ENCODE peak calls at places on chromosomes 12 and 14, in four cellular contexts. One of them, this sample, is unnamed.
A peak's percentile ranks its signal among the peaks of the same experiment; 100 is the strongest.

GRCh38 chr12:117060236-117060926 is 38.8 kb downstream of the TESC start:
- DNase-seq in GM12878: no peak
- DNase-seq in H1: no peak
- DNase-seq in K562: peak; percentile 42
- DNase-seq in this sample: no peak

GRCh38 chr12:27521066-27521465 is 2.9 kb upstream of the PPFIBP1 start:
- DNase-seq in K562: peak; percentile 30
- DNase-seq in GM12878: no peak
- DNase-seq in H1: no peak
- DNase-seq in this sample: no peak

GRCh38 chr12:15563683-15564082 is 225.5 kb downstream of the EPS8 start:
- DNase-seq in GM12878: no peak
- DNase-seq in K562: no peak
- DNase-seq in H1: no peak
- DNase-seq in this sample: no peak

GRCh38 chr14:32201816-32202467 is at the start of gene RNU6-7:
- DNase-seq in H1: peak; percentile 52
- DNase-seq in GM12878: no peak
- DNase-seq in K562: no peak
- DNase-seq in this sample: peak; percentile 61

GRCh38 chr12:12791756-12792346 is 6.4 kb downstream of the APOLD1 start:
- DNase-seq in GM12878: no peak
- DNase-seq in K562: no peak
- DNase-seq in H1: no peak
- DNase-seq in this sample: no peak

GRCh38 chr12:107670999-107671643 is 14.5 kb upstream of the PWP1 start:
- DNase-seq in K562: peak; percentile 53
- DNase-seq in H1: peak; percentile 82
- DNase-seq in GM12878: no peak
- DNase-seq in this sample: peak; percentile 33

GRCh38 chr12:70971395-70971794 is 50.9 kb upstream of the PTPRR start:
- DNase-seq in H1: no peak
- DNase-seq in K562: no peak
- DNase-seq in GM12878: no peak
- DNase-seq in this sample: no peak

GRCh38 chr14:67137744-67138371 is 51.4 kb upstream of the GARIN2 start:
- DNase-seq in H1: no peak
- DNase-seq in K562: peak; percentile 26
- DNase-seq in GM12878: no peak
- DNase-seq in this sample: no peak

GRCh38 chr14:35418093-35418492 is 13.5 kb upstream of the NFKBIA start:
- DNase-seq in K562: no peak
- DNase-seq in GM12878: no peak
- DNase-seq in H1: no peak
- DNase-seq in this sample: no peak

GRCh38 chr12:7503686-7504085 is at the start of gene CD163:
- DNase-seq in K562: no peak
- DNase-seq in GM12878: no peak
- DNase-seq in H1: no peak
- DNase-seq in this sample: no peak

GRCh38 chr14:101554991-101555668 is 6.2 kb upstream of the DIO3 start:
- DNase-seq in GM12878: no peak
- DNase-seq in K562: peak; percentile 16
- DNase-seq in H1: no peak
- DNase-seq in this sample: peak; percentile 14

GRCh38 chr12:19624401-19624930 is 185.2 kb downstream of the AEBP2 start:
- DNase-seq in H1: no peak
- DNase-seq in GM12878: no peak
- DNase-seq in K562: no peak
- DNase-seq in this sample: no peak

GRCh38 chr14:92601131-92601710 is 87.6 kb downstream of the RIN3 start:
- DNase-seq in GM12878: no peak
- DNase-seq in H1: no peak
- DNase-seq in K562: no peak
- DNase-seq in this sample: no peak

GRCh38 chr12:89547116-89547515 is 21.3 kb upstream of the POC1B start:
- DNase-seq in H1: no peak
- DNase-seq in GM12878: no peak
- DNase-seq in K562: no peak
- DNase-seq in this sample: no peak

GRCh38 chr12:1504304-1505150 is 89.9 kb downstream of the FBXL14 start:
- DNase-seq in GM12878: no peak
- DNase-seq in K562: no peak
- DNase-seq in H1: peak; percentile 22
- DNase-seq in this sample: no peak

GRCh38 chr12:9668141-9669018 is 1.1 kb upstream of the CLEC2D start:
- DNase-seq in GM12878: no peak
- DNase-seq in K562: no peak
- DNase-seq in H1: no peak
- DNase-seq in this sample: no peak

GRCh38 chr12:118645219-118645618 is 268.9 kb downstream of the SUDS3 start:
- DNase-seq in GM12878: no peak
- DNase-seq in K562: peak; percentile 20
- DNase-seq in H1: peak; percentile 77
- DNase-seq in this sample: peak; percentile 23

GRCh38 chr12:74689071-74689655 is 151.5 kb downstream of the ATXN7L3B start:
- DNase-seq in H1: no peak
- DNase-seq in K562: no peak
- DNase-seq in GM12878: no peak
- DNase-seq in this sample: peak; percentile 20

GRCh38 chr14:89277229-89277628 is 139.8 kb downstream of the FOXN3 start:
- DNase-seq in GM12878: no peak
- DNase-seq in K562: no peak
- DNase-seq in H1: no peak
- DNase-seq in this sample: no peak

GRCh38 chr14:55805250-55805649 is 225.2 kb downstream of the KTN1 start:
- DNase-seq in GM12878: no peak
- DNase-seq in K562: no peak
- DNase-seq in H1: no peak
- DNase-seq in this sample: no peak

GRCh38 chr14:71555654-71556559 is 376.3 kb upstream of the RGS6 start:
- DNase-seq in H1: no peak
- DNase-seq in K562: peak; percentile 12
- DNase-seq in GM12878: peak; percentile 98
- DNase-seq in this sample: peak; percentile 4

GRCh38 chr12:22740656-22741350 is 115.8 kb downstream of the ETNK1 start:
- DNase-seq in K562: no peak
- DNase-seq in H1: no peak
- DNase-seq in GM12878: no peak
- DNase-seq in this sample: no peak

GRCh38 chr14:91184559-91184958 is 59.9 kb downstream of the GPR68 start:
- DNase-seq in GM12878: no peak
- DNase-seq in K562: no peak
- DNase-seq in H1: no peak
- DNase-seq in this sample: no peak

GRCh38 chr14:91190853-91191252 is 53.7 kb downstream of the GPR68 start:
- DNase-seq in K562: no peak
- DNase-seq in GM12878: no peak
- DNase-seq in H1: no peak
- DNase-seq in this sample: no peak

GRCh38 chr14:91185721-91186120 is 58.8 kb downstream of the GPR68 start:
- DNase-seq in K562: no peak
- DNase-seq in GM12878: no peak
- DNase-seq in H1: no peak
- DNase-seq in this sample: no peak

GRCh38 chr14:91187271-91187670 is 57.2 kb downstream of the GPR68 start:
- DNase-seq in GM12878: no peak
- DNase-seq in K562: no peak
- DNase-seq in H1: no peak
- DNase-seq in this sample: no peak

GRCh38 chr14:91186515-91187066 is 57.9 kb downstream of the GPR68 start:
- DNase-seq in H1: no peak
- DNase-seq in K562: no peak
- DNase-seq in GM12878: no peak
- DNase-seq in this sample: no peak
- TF ChIP-seq ATF2 in H1: no peak
- TF ChIP-seq ATF2 in K562: no peak
- TF ChIP-seq ATF2 in GM12878: no peak
- TF ChIP-seq ATF2 in this sample: no peak

DNA sequence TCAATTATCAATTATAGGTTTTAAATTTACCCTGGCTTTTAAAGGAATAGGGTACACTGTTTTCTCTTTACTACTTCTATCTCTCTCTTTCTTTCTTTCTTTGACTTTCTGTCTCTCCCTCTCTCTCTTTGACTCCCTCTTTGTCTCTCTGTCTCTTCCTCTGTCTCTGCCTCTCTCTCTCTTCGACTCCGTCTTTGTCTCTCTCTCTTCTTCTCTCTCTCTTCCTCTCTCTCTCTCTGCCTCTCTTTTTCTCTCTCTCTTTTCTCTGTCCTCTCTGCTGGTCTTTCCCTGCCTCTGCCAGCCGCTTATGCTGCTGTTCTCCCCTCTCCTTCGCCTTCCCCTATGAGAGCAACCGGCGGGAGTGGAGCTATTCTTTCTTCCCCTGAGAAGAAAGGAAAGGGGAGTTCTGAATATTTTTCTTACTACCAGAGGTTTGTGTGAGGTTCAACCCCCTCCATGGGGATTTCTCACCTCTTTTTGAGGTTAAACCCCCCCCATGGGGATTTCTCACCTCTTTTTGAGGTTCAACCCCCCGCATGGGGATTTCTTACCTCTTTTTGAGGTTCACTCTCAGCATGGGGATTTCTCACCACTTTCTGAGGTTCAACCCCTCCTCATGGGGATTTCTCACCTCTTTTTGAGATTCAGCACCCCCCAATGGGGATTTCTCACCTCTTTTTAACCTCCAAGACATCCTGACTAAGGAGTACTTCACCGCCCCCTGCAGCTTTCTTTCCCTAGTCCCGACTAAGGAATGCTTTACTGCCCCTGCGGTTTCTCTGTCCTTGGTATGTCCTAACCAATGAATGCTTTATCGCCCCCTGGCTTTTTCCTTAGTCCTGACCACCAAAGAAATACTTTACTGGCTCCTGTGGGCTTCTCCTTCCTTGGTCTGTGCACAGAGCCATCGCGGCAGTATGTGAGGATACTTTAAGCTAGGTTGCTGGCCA is 27.4 kb upstream of the DDHD1 start:
- DNase-seq in H1: peak; percentile 67
- DNase-seq in K562: peak; percentile 14
- DNase-seq in GM12878: peak; percentile 78
- DNase-seq in this sample: peak; percentile 15
- TF ChIP-seq CEBPB in H1: no peak
- TF ChIP-seq CEBPB in K562: no peak
- TF ChIP-seq CEBPB in GM12878: peak; percentile 36
- TF ChIP-seq CEBPB in this sample: no peak

GRCh38 chr14:100345711-100346110 is 22.6 kb downstream of the SLC25A47 start:
- DNase-seq in H1: no peak
- DNase-seq in GM12878: no peak
- DNase-seq in K562: no peak
- DNase-seq in this sample: no peak
- TF ChIP-seq ATF2 in H1: no peak
- TF ChIP-seq ATF2 in GM12878: no peak
- TF ChIP-seq ATF2 in K562: no peak
- TF ChIP-seq ATF2 in this sample: no peak

GRCh38 chr12:47080725-47081502 is 1.2 kb upstream of the AMIGO2 start:
- DNase-seq in H1: no peak
- DNase-seq in GM12878: no peak
- DNase-seq in K562: peak; percentile 27
- DNase-seq in this sample: no peak
- TF ChIP-seq CEBPB in H1: no peak
- TF ChIP-seq CEBPB in GM12878: no peak
- TF ChIP-seq CEBPB in K562: peak; percentile 19
- TF ChIP-seq CEBPB in this sample: no peak

DNA sequence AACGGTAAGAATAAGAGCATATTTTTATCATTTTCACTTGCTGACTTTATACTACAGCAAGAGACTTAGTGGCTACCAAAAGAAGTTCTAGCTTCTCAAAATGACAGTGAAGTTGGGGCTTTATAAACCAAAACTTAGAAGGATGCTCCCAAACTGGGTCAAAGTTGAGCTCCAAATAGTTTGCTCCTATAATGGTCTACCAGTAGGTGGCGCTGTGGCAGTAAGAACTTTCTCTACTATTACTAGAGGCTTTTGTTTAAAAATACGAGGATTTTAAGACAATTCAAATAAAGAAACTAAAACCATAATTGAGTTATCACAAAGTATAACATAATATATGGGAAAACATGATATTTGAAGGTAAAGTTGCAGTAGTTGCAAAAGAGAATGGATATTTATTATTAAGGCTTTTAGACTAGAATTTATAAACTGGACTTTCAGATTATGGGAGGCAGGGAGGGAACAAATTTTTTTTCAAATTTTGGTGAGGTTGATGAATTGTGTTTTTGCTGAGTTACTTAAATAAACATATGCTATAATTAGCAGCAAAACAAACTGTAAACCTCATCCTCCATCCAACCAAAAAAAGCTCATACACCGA is 75.0 kb downstream of the TGFB3 start:
- DNase-seq in H1: peak; percentile 77
- DNase-seq in K562: peak; percentile 45
- DNase-seq in GM12878: no peak
- DNase-seq in this sample: peak; percentile 36
- TF ChIP-seq ATF2 in H1: no peak
- TF ChIP-seq ATF2 in K562: no peak
- TF ChIP-seq ATF2 in GM12878: no peak
- TF ChIP-seq ATF2 in this sample: no peak

GRCh38 chr12:49110191-49111155 is at the start of gene LMBR1L:
- DNase-seq in GM12878: peak; percentile 93
- DNase-seq in H1: peak; percentile 93
- DNase-seq in K562: peak; percentile 100
- DNase-seq in this sample: peak; percentile 97

GRCh38 chr12:49109631-49110172 is 945 bp downstream of the LMBR1L start:
- DNase-seq in H1: no peak
- DNase-seq in GM12878: no peak
- DNase-seq in K562: no peak
- DNase-seq in this sample: no peak

GRCh38 chr12:49111206-49111605 is 559 bp upstream of the LMBR1L start:
- DNase-seq in H1: no peak
- DNase-seq in GM12878: no peak
- DNase-seq in K562: no peak
- DNase-seq in this sample: no peak

GRCh38 chr12:49105504-49106120 is 5.0 kb downstream of the LMBR1L start:
- DNase-seq in GM12878: no peak
- DNase-seq in H1: no peak
- DNase-seq in K562: no peak
- DNase-seq in this sample: no peak

GRCh38 chr12:49108958-49109404 is 1.7 kb downstream of the LMBR1L start:
- DNase-seq in K562: peak; percentile 63
- DNase-seq in H1: no peak
- DNase-seq in GM12878: no peak
- DNase-seq in this sample: peak; percentile 23
- TF ChIP-seq CEBPB in K562: peak; percentile 99
- TF ChIP-seq CEBPB in H1: peak; percentile 69
- TF ChIP-seq CEBPB in GM12878: no peak
- TF ChIP-seq CEBPB in this sample: peak; percentile 95

GRCh38 chr14:93712079-93712837 is 76.0 kb downstream of the PRIMA1 start:
- DNase-seq in K562: no peak
- DNase-seq in GM12878: no peak
- DNase-seq in H1: peak; percentile 40
- DNase-seq in this sample: no peak
- TF ChIP-seq ATF2 in K562: no peak
- TF ChIP-seq ATF2 in GM12878: no peak
- TF ChIP-seq ATF2 in H1: no peak
- TF ChIP-seq ATF2 in this sample: no peak

DNA sequence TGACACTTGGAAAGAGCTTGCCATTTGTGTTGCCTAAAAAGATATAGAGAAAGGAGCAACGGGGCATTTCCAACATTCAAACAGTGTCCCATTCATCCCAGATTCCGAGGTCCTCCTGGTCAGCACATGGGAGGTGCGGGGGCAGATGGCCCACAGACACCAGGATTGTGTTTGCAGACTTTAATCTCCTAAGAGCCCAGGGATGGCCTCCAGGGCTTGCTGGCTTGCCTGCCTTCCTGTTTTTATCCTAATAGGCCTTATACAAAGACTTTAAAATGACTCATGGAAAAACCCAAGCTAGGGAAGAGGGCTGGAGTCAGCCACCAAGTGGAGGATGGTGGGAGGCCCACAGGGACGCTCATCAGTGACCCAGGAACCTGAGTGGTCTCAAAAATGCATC is 21.5 kb upstream of the FAM181A start:
- DNase-seq in K562: no peak
- DNase-seq in GM12878: no peak
- DNase-seq in H1: no peak
- DNase-seq in this sample: peak; percentile 92
- TF ChIP-seq CEBPB in K562: no peak
- TF ChIP-seq CEBPB in GM12878: no peak
- TF ChIP-seq CEBPB in H1: no peak
- TF ChIP-seq CEBPB in this sample: no peak

This sample was measured in HepG2.